ENCODE peak calls at places on chromosomes 5 and 9, in four cellular contexts. X is H1, S is HepG2, L is GM12878. M is an unnamed sample.

GRCh38 chr9:129574911-129575574 is 45.9 kb downstream of the C9orf50 start:
- DNase-seq in X (no peak), S (no peak), L (no peak), M (no peak)

GRCh38 chr9:128361296-128361980 is 9.7 kb upstream of the URM1 start:
- DNase-seq in X (no peak), S (no peak), L (no peak), M (no peak)

GRCh38 chr5:122351416-122352157 is 39.5 kb downstream of the SNCAIP start:
- DNase-seq in X (no peak), S (no peak), L (no peak), M (no peak)

GRCh38 chr5:139745800-139746690 is 49.6 kb upstream of the PSD2 start:
- DNase-seq in X (peak; percentile 75), S (peak; percentile 85), L (no peak), M (peak; percentile 76)

GRCh38 chr9:78863531-78863930 is 566.6 kb downstream of the PSAT1 start:
- DNase-seq in X (no peak), S (no peak), L (no peak), M (no peak)

GRCh38 chr9:31839273-31839672 is 545.2 kb upstream of the ACO1 start:
- DNase-seq in X (no peak), S (peak; percentile 41), L (no peak), M (no peak)

GRCh38 chr9:78606011-78606410 is 309.1 kb downstream of the PSAT1 start:
- DNase-seq in X (no peak), S (no peak), L (no peak), M (no peak)

GRCh38 chr5:112142769-112143270 is 276.3 kb downstream of the EPB41L4A start:
- DNase-seq in X (no peak), S (no peak), L (peak; percentile 77), M (no peak)

GRCh38 chr9:128152133-128152780 is 3.0 kb downstream of the LCN2 start:
- DNase-seq in X (no peak), S (no peak), L (no peak), M (no peak)

GRCh38 chr5:61766141-61766540 is 434.1 kb downstream of the ZSWIM6 start:
- DNase-seq in X (no peak), S (no peak), L (no peak), M (no peak)

GRCh38 chr9:5886114-5886939 is 4.4 kb upstream of the MLANA start:
- DNase-seq in X (peak; percentile 79), S (peak; percentile 78), L (peak; percentile 40), M (peak; percentile 84)

GRCh38 chr5:27125856-27126255 is 87.5 kb upstream of the CDH9 start:
- DNase-seq in X (no peak), S (no peak), L (no peak), M (no peak)

GRCh38 chr9:19409406-19410194 is 791 bp downstream of the ACER2 start:
- DNase-seq in X (no peak), S (peak; percentile 43), L (no peak), M (no peak)

GRCh38 chr9:110041452-110041851 is 166.5 kb downstream of the C9orf152 start:
- DNase-seq in X (no peak), S (no peak), L (no peak), M (no peak)

GRCh38 chr9:26326473-26327044 is 566.0 kb downstream of the CAAP1 start:
- DNase-seq in X (peak; percentile 10), S (peak; percentile 44), L (peak; percentile 17), M (peak; percentile 68)

GRCh38 chr5:157025093-157025698 is 33.7 kb downstream of the HAVCR1 start:
- DNase-seq in X (no peak), S (no peak), L (peak; percentile 38), M (no peak)

GRCh38 chr5:147711019-147711418 is 71.5 kb downstream of the JAKMIP2 start:
- DNase-seq in X (no peak), S (no peak), L (no peak), M (no peak)

GRCh38 chr9:112119225-112120045 is 55.7 kb downstream of the SUSD1 start:
- DNase-seq in X (no peak), S (peak; percentile 99), L (no peak), M (no peak)

GRCh38 chr5:83422284-83422683 is 49.3 kb upstream of the VCAN start:
- DNase-seq in X (no peak), S (no peak), L (no peak), M (no peak)

GRCh38 chr5:83417884-83418283 is 53.7 kb upstream of the VCAN start:
- DNase-seq in X (no peak), S (no peak), L (no peak), M (no peak)

GRCh38 chr5:83414601-83415000 is 56.9 kb upstream of the VCAN start:
- DNase-seq in X (no peak), S (no peak), L (no peak), M (no peak)

DNA sequence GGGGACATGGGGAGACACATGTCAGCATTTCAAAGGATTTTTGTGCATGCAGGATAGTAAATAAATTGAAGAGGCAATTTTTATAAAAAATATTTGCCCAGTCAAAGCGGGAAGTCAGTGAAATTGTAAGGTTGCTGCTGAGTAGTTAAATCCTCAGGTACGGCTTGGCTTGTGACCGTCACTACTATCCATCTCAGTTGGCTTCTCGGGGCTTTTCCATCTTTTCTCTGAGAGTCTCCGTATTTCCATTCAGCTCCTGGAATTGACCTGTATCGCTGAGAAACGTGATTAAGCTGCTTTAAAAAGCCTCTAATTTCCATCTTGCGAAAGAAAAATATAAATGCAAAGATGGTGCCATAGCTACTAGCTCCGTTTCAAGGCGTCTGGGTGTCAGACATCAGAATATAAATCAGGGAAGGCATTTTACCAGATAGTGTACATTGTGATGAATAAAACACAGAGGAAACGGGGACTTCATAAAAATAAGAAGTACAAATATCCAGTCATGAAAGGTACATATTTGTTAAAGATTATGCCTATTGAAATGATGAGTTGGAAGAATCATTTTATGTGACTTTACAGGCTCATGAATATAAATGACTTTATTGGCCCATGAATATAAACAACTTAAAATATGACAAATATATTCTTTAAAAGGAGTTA is 52.8 kb upstream of the VCAN start:
- DNase-seq in X (no peak), S (no peak), L (no peak), M (no peak)
- H3K4me3 ChIP-seq in X (no peak overlapping the region), S (no peak overlapping the region), L (no peak overlapping the region), M (no peak overlapping the region)

GRCh38 chr5:69129413-69129812 is 35.6 kb downstream of the SLC30A5 start:
- DNase-seq in X (no peak), S (no peak), L (no peak), M (no peak)
- TF ChIP-seq ZNF274 in X (no peak), S (no peak), L (no peak), M (no peak)

GRCh38 chr9:100229561-100229960 is 123.2 kb downstream of the TEX10 start:
- DNase-seq in X (no peak), S (no peak), L (no peak), M (no peak)

GRCh38 chr9:100227636-100228035 is 125.1 kb downstream of the TEX10 start:
- DNase-seq in X (no peak), S (no peak), L (no peak), M (no peak)

GRCh38 chr9:100228352-100228869 is 124.3 kb downstream of the TEX10 start:
- DNase-seq in X (no peak), S (no peak), L (no peak), M (no peak)

DNA sequence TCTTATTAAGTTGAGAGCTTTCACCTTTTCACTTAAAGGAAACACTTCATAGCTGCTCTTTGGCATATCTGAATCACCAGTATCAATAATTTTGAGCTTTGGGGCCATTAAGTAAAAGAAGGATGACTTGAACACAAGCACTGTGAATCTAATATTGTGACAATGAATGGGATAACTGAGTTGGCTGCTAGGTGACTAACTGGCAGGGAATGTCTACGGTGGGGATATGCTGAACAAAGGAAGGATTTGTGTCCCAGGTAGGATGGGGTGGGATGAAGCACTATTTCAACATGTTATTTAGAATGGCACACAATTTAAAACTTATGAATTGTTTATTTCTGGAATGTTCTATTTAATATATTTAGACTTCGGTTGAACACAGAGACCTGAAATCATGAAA is 123.6 kb downstream of the TEX10 start:
- DNase-seq in X (no peak), S (no peak), L (no peak), M (no peak)
- TF ChIP-seq SUZ12 in X (no peak), S (no peak), L (no peak), M (no peak)

GRCh38 chr5:159104058-159104651 is 4.4 kb upstream of the EBF1 start:
- DNase-seq in X (no peak), S (no peak), L (no peak), M (no peak)

GRCh38 chr5:159103086-159103485 is 3.4 kb upstream of the EBF1 start:
- DNase-seq in X (no peak), S (no peak), L (no peak), M (no peak)

GRCh38 chr5:159101689-159102088 is 2.0 kb upstream of the EBF1 start:
- DNase-seq in X (no peak), S (no peak), L (no peak), M (no peak)

GRCh38 chr5:159100928-159101646 is 1.4 kb upstream of the EBF1 start:
- DNase-seq in X (no peak), S (no peak), L (no peak), M (no peak)

DNA sequence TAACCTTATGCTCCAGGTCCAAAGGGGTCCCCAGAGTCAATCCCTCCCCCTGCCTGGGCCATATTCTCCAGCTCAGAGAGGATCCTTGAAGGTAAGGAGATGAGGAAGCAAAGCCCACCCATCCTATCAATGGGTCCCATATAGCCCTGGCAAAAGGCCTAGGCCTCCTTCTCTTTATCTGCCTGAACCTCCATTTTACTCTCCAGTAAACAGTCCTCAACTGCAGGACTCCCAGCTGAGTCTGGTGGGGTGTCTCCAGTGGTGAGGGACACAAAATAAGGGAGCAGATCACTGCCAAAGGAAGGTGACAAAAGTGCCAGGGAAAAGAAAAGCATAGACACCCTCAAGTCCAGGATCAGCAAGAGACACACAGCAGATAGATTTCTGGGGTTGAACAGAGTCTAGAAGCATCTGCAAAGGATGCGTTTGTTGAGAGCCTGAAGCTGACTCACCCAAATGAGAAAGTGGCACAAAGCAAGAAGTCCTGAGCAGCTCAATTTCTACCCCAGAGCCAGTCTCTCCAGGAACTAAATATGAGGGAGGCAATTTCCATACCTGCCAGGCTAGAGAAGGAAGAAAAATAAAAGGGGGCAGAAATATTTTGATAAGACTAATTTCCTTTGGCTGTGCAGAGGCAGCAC is 2.7 kb upstream of the EBF1 start:
- DNase-seq in X (no peak), S (no peak), L (no peak), M (no peak)
- H3K4me3 ChIP-seq in X (no peak overlapping the region), S (no peak overlapping the region), L (peak overlapping the region; percentile 67), M (no peak overlapping the region)

DNA sequence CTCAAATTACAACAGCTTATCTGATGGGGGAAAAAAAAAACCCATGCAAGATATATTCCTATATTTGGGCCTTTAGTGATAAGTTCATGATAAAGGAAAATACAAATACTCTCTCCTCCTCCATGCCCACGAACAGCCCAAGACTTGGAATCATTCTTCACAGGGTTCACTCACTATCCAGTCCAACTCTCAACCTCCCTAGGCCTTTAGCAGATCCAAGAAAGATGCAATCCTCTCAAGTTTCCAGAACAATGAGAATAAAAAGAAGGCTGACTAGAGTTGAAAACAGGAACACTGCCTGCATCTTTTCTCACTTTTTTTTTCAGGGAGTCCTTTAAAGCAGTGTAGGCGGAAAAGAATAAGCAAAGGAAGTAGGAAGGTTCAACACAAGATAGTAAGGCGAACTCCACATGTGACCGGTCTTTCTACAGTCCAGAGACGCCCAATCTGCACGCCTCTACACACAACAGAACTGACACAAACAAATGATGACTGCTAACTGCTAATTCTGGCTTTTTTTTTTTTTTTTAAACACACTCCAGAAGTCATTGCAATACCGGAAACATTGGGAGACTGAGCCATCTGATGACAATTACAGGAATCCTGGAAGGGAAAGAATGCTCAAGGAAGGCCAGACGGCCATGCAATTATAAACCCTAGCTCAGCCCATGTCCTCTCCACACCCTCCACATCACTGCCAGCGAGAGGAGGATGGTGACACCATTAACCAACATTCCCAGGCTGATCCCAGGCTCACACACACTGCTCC is 75.4 kb downstream of the BNC2 start:
- DNase-seq in X (no peak), S (no peak), L (no peak), M (no peak)
- TF ChIP-seq ZNF274 in X (no peak), S (no peak), L (no peak), M (no peak)